ENCODE peak calls at places on chromosomes 12 and 14, in four cellular contexts. U is posterior vena cava; F is naive thymus-derived CD4-positive, alpha-beta T cell; R is psoas muscle. P is an unnamed sample.

GRCh38 chr14:23776296-23776695 is 140.1 kb downstream of the DHRS2 start:
- DNase-seq in R (no peak), F (no peak), U (no peak), P (no peak)

GRCh38 chr12:50087159-50087558 is 2.0 kb downstream of the SMARCD1 start:
- DNase-seq in U (no peak), F (no peak), R (no peak), P (no peak)

GRCh38 chr14:100857196-100857922 is 31.4 kb downstream of the MEG3 start:
- DNase-seq in F (no peak), U (peak), R (peak), P (no peak)

GRCh38 chr12:56600753-56601152 is 29.4 kb downstream of the BAZ2A start:
- DNase-seq in U (no peak), F (no peak), R (no peak), P (no peak)

GRCh38 chr12:116525418-116526001 is 33.7 kb upstream of the MAP1LC3B2 start:
- DNase-seq in F (no peak), R (peak), U (peak), P (peak)

GRCh38 chr12:112503521-112503920 is 84.8 kb downstream of the PTPN11 start:
- DNase-seq in U (no peak), R (no peak), F (no peak), P (no peak)

GRCh38 chr14:93709249-93709648 is 79.0 kb downstream of the PRIMA1 start:
- DNase-seq in U (no peak), F (no peak), R (no peak), P (peak)

GRCh38 chr12:64160021-64160717 is 61.9 kb downstream of the KICS2 start:
- DNase-seq in R (no peak), U (no peak), F (no peak), P (peak)

GRCh38 chr12:93092559-93092945 is 163.5 kb upstream of the EEA1 start:
- DNase-seq in U (no peak), F (no peak), R (no peak), P (no peak)

GRCh38 chr12:100268835-100269564 is 2.0 kb downstream of the SCYL2 start:
- DNase-seq in F (no peak), U (no peak), R (no peak), P (peak)

GRCh38 chr12:109304485-109304884 is 4.6 kb downstream of the FOXN4 start:
- DNase-seq in R (no peak), F (no peak), U (no peak), P (no peak)

GRCh38 chr12:1384910-1385309 is 209.5 kb downstream of the FBXL14 start:
- DNase-seq in R (no peak), F (no peak), U (no peak), P (no peak)